ENCODE peak calls at places on chromosomes 5 and 9, in seven cellular contexts. P, O, X, V, G, B and N are unnamed samples.

GRCh38 chr5:154174091-154174490 is 16.4 kb upstream of the GALNT10 start:
- DNase-seq in P (no peak), O (peak), X (no peak), V (no peak), G (no peak), B (no peak), N (no peak)

GRCh38 chr9:95852059-95853032 is 23.1 kb upstream of the ERCC6L2 start:
- DNase-seq in P (no peak), O (peak), X (no peak), V (peak), G (peak), B (peak), N (peak)

GRCh38 chr9:97900738-97901565 is 21.3 kb downstream of the TRMO start:
- DNase-seq in P (peak), O (peak), X (no peak), V (peak), G (peak), B (peak), N (no peak)

GRCh38 chr9:15238646-15239045 is 68.4 kb downstream of the TTC39B start:
- DNase-seq in P (no peak), O (no peak), X (no peak), V (no peak), G (no peak), B (no peak), N (no peak)

GRCh38 chr9:135632823-135633222 is 6.5 kb downstream of the GLT6D1 start:
- DNase-seq in P (no peak), O (no peak), X (no peak), V (no peak), G (no peak), B (no peak), N (no peak)

GRCh38 chr5:54758038-54758437 is 227.4 kb downstream of the ESM1 start:
- DNase-seq in P (no peak), O (no peak), X (no peak), V (peak), G (no peak), B (peak), N (no peak)

GRCh38 chr5:169100735-169101075 is 200.2 kb downstream of the SLIT3 start:
- DNase-seq in P (peak), O (peak), X (no peak), V (peak), G (peak), B (peak), N (no peak)

GRCh38 chr5:42656661-42657035 is 100.0 kb upstream of the CCDC152 start:
- DNase-seq in P (no peak), O (peak), X (no peak), V (no peak), G (peak), B (no peak), N (no peak)

GRCh38 chr5:35656721-35657120 is 39.1 kb downstream of the SPEF2 start:
- DNase-seq in P (no peak), O (no peak), X (no peak), V (peak), G (no peak), B (no peak), N (no peak)

GRCh38 chr9:74322661-74323314 is 174.3 kb upstream of the RORB start:
- DNase-seq in P (peak), O (no peak), X (no peak), V (no peak), G (no peak), B (no peak), N (no peak)